ENCODE peak calls at places on chromosome 14, in five cellular contexts. One of them, this sample, is unnamed.

GRCh38 chr14:100155049-100155621 is 4.3 kb downstream of the DEGS2 start:
- DNase-seq in AG09309: no peak
- DNase-seq in prostate gland: peak; percentile 74
- DNase-seq in tibial artery: no peak
- DNase-seq in heart right ventricle: peak; percentile 14
- DNase-seq in this sample: no peak

GRCh38 chr14:105375635-105376057 is 22.7 kb upstream of the TEX22 start:
- DNase-seq in AG09309: no peak
- DNase-seq in prostate gland: no peak
- DNase-seq in tibial artery: no peak
- DNase-seq in heart right ventricle: no peak
- DNase-seq in this sample: no peak

GRCh38 chr14:89465894-89466293 is 48.9 kb upstream of the FOXN3 start:
- DNase-seq in AG09309: no peak
- DNase-seq in prostate gland: no peak
- DNase-seq in tibial artery: no peak
- DNase-seq in heart right ventricle: no peak
- DNase-seq in this sample: no peak

GRCh38 chr14:74875941-74876913 is at the start of gene PROX2:
- DNase-seq in AG09309: no peak
- DNase-seq in prostate gland: no peak
- DNase-seq in tibial artery: no peak
- DNase-seq in heart right ventricle: no peak
- DNase-seq in this sample: peak; percentile 69

GRCh38 chr14:29584992-29585391 is 342.7 kb downstream of the PRKD1 start:
- DNase-seq in AG09309: peak; percentile 71
- DNase-seq in prostate gland: peak; percentile 14
- DNase-seq in tibial artery: peak; percentile 69
- DNase-seq in heart right ventricle: peak; percentile 23
- DNase-seq in this sample: peak; percentile 89

GRCh38 chr14:79661762-79662161 is 549.5 kb downstream of the DIO2 start:
- DNase-seq in AG09309: no peak
- DNase-seq in prostate gland: no peak
- DNase-seq in tibial artery: no peak
- DNase-seq in heart right ventricle: no peak
- DNase-seq in this sample: no peak

GRCh38 chr14:74243051-74243450 is 3.8 kb downstream of the VSX2 start:
- DNase-seq in AG09309: no peak
- DNase-seq in prostate gland: no peak
- DNase-seq in tibial artery: no peak
- DNase-seq in heart right ventricle: no peak
- DNase-seq in this sample: no peak

GRCh38 chr14:101464984-101465794 is 96.1 kb upstream of the DIO3 start:
- DNase-seq in AG09309: no peak
- DNase-seq in prostate gland: no peak
- DNase-seq in tibial artery: no peak
- DNase-seq in heart right ventricle: no peak
- DNase-seq in this sample: no peak

GRCh38 chr14:66120402-66120801 is 365.8 kb upstream of the CCDC196 start:
- DNase-seq in AG09309: no peak
- DNase-seq in prostate gland: no peak
- DNase-seq in tibial artery: no peak
- DNase-seq in heart right ventricle: no peak
- DNase-seq in this sample: no peak

GRCh38 chr14:32345311-32345771 is 16.2 kb downstream of the AKAP6 start:
- DNase-seq in AG09309: no peak
- DNase-seq in prostate gland: no peak
- DNase-seq in tibial artery: no peak
- DNase-seq in heart right ventricle: no peak
- DNase-seq in this sample: no peak

GRCh38 chr14:54909763-54910162 is 7.1 kb upstream of the GCH1 start:
- DNase-seq in AG09309: no peak
- DNase-seq in prostate gland: no peak
- DNase-seq in tibial artery: no peak
- DNase-seq in heart right ventricle: no peak
- DNase-seq in this sample: no peak

GRCh38 chr14:86712176-86712575 is 1182.2 kb downstream of the FLRT2 start:
- DNase-seq in AG09309: no peak
- DNase-seq in prostate gland: no peak
- DNase-seq in tibial artery: no peak
- DNase-seq in heart right ventricle: no peak
- DNase-seq in this sample: no peak

GRCh38 chr14:50954811-50955372 is 10.6 kb upstream of the PYGL start:
- DNase-seq in AG09309: no peak
- DNase-seq in prostate gland: no peak
- DNase-seq in tibial artery: no peak
- DNase-seq in heart right ventricle: no peak
- DNase-seq in this sample: peak; percentile 72

GRCh38 chr14:50953497-50953896 is 9.2 kb upstream of the PYGL start:
- DNase-seq in AG09309: no peak
- DNase-seq in prostate gland: no peak
- DNase-seq in tibial artery: no peak
- DNase-seq in heart right ventricle: no peak
- DNase-seq in this sample: no peak

GRCh38 chr14:50957296-50957695 is 13.0 kb upstream of the PYGL start:
- DNase-seq in AG09309: no peak
- DNase-seq in prostate gland: no peak
- DNase-seq in tibial artery: no peak
- DNase-seq in heart right ventricle: no peak
- DNase-seq in this sample: peak; percentile 32

GRCh38 chr14:50951032-50951431 is 6.7 kb upstream of the PYGL start:
- DNase-seq in AG09309: no peak
- DNase-seq in prostate gland: no peak
- DNase-seq in tibial artery: no peak
- DNase-seq in heart right ventricle: no peak
- DNase-seq in this sample: no peak

DNA sequence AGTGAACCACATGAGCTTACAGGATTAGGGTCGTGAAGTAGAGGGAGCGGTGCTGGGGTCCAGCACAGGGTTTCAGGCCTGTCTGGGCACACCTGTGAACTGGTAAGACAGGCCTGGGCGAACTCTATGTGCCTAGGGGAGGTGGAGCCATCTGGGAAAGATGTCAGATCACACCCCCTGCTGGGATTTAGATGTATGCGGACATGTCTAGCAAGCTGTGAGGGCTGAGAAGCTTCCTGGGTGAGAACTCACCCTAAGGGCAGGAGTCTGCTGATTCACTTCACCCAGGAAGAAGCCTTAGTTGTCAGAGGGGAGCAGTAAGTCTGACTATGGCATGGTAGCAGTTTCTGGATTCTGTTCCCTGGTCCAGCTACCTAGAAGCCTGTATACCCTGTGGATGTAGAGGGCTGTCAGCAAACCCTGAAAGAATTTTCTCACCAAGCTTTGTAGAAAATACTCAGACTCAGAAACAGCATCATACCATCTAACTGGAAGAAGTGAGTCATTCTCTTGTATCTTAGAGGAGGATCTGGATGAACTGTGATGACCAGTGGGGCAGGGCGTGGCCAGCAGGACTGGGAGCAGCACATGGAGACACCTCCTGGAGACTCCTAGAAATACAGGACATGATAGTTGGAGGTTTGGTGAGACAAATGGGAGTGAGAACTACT is 11.2 kb upstream of the PYGL start:
- DNase-seq in AG09309: peak; percentile 84
- DNase-seq in prostate gland: peak; percentile 66
- DNase-seq in tibial artery: peak; percentile 80
- DNase-seq in heart right ventricle: peak; percentile 37
- DNase-seq in this sample: peak; percentile 96
- TF ChIP-seq CTCF in AG09309: peak; percentile 63
- TF ChIP-seq CTCF in prostate gland: peak; percentile 27
- TF ChIP-seq CTCF in tibial artery: no peak
- TF ChIP-seq CTCF in heart right ventricle: no peak
- TF ChIP-seq CTCF in this sample: peak; percentile 76

GRCh38 chr14:104307627-104308401 is 169.4 kb downstream of the KIF26A start:
- DNase-seq in AG09309: no peak
- DNase-seq in prostate gland: no peak
- DNase-seq in tibial artery: no peak
- DNase-seq in heart right ventricle: no peak
- DNase-seq in this sample: no peak

GRCh38 chr14:104307246-104307626 is 168.8 kb downstream of the KIF26A start:
- DNase-seq in AG09309: no peak
- DNase-seq in prostate gland: no peak
- DNase-seq in tibial artery: no peak
- DNase-seq in heart right ventricle: no peak
- DNase-seq in this sample: no peak

GRCh38 chr14:104304451-104305351 is 166.3 kb downstream of the KIF26A start:
- DNase-seq in AG09309: no peak
- DNase-seq in prostate gland: no peak
- DNase-seq in tibial artery: no peak
- DNase-seq in heart right ventricle: no peak
- DNase-seq in this sample: no peak

GRCh38 chr14:104305511-104306449 is 167.4 kb downstream of the KIF26A start:
- DNase-seq in AG09309: no peak
- DNase-seq in prostate gland: no peak
- DNase-seq in tibial artery: no peak
- DNase-seq in heart right ventricle: no peak
- DNase-seq in this sample: no peak

GRCh38 chr14:104306450-104307040 is 168.2 kb downstream of the KIF26A start:
- DNase-seq in AG09309: no peak
- DNase-seq in prostate gland: no peak
- DNase-seq in tibial artery: no peak
- DNase-seq in heart right ventricle: no peak
- DNase-seq in this sample: no peak
- H3K4me3 ChIP-seq in AG09309: no peak overlapping the region
- H3K4me3 ChIP-seq in prostate gland: no peak overlapping the region
- H3K4me3 ChIP-seq in tibial artery: no peak overlapping the region
- H3K4me3 ChIP-seq in heart right ventricle: no peak overlapping the region
- H3K4me3 ChIP-seq in this sample: no peak overlapping the region

GRCh38 chr14:64117671-64118402 is 176.3 kb downstream of the ESR2 start:
- DNase-seq in AG09309: peak; percentile 68
- DNase-seq in prostate gland: peak; percentile 38
- DNase-seq in tibial artery: peak; percentile 50
- DNase-seq in heart right ventricle: peak; percentile 52
- DNase-seq in this sample: peak; percentile 83
- TF ChIP-seq CTCF in AG09309: peak; percentile 35
- TF ChIP-seq CTCF in prostate gland: no peak
- TF ChIP-seq CTCF in tibial artery: no peak
- TF ChIP-seq CTCF in heart right ventricle: peak; percentile 38
- TF ChIP-seq CTCF in this sample: no peak

GRCh38 chr14:67267929-67268328 is 26.7 kb downstream of the PALS1 start:
- DNase-seq in AG09309: no peak
- DNase-seq in prostate gland: no peak
- DNase-seq in tibial artery: no peak
- DNase-seq in heart right ventricle: no peak
- DNase-seq in this sample: no peak
- H3K4me3 ChIP-seq in AG09309: no peak overlapping the region
- H3K4me3 ChIP-seq in prostate gland: no peak overlapping the region
- H3K4me3 ChIP-seq in tibial artery: no peak overlapping the region
- H3K4me3 ChIP-seq in heart right ventricle: no peak overlapping the region
- H3K4me3 ChIP-seq in this sample: no peak overlapping the region

GRCh38 chr14:99009875-99010274 is 262.1 kb downstream of the BCL11B start:
- DNase-seq in AG09309: no peak
- DNase-seq in prostate gland: no peak
- DNase-seq in tibial artery: no peak
- DNase-seq in heart right ventricle: no peak
- DNase-seq in this sample: no peak
- TF ChIP-seq CTCF in AG09309: no peak
- TF ChIP-seq CTCF in prostate gland: no peak
- TF ChIP-seq CTCF in tibial artery: no peak
- TF ChIP-seq CTCF in heart right ventricle: no peak
- TF ChIP-seq CTCF in this sample: no peak

GRCh38 chr14:77271113-77271710 is at the start of gene NGB:
- DNase-seq in AG09309: no peak
- DNase-seq in prostate gland: no peak
- DNase-seq in tibial artery: no peak
- DNase-seq in heart right ventricle: no peak
- DNase-seq in this sample: no peak
- H3K4me3 ChIP-seq in AG09309: no peak within 1 kb of the TSS
- H3K4me3 ChIP-seq in prostate gland: no peak within 1 kb of the TSS
- H3K4me3 ChIP-seq in tibial artery: no peak within 1 kb of the TSS
- H3K4me3 ChIP-seq in heart right ventricle: no peak within 1 kb of the TSS
- H3K4me3 ChIP-seq in this sample: no peak within 1 kb of the TSS

DNA sequence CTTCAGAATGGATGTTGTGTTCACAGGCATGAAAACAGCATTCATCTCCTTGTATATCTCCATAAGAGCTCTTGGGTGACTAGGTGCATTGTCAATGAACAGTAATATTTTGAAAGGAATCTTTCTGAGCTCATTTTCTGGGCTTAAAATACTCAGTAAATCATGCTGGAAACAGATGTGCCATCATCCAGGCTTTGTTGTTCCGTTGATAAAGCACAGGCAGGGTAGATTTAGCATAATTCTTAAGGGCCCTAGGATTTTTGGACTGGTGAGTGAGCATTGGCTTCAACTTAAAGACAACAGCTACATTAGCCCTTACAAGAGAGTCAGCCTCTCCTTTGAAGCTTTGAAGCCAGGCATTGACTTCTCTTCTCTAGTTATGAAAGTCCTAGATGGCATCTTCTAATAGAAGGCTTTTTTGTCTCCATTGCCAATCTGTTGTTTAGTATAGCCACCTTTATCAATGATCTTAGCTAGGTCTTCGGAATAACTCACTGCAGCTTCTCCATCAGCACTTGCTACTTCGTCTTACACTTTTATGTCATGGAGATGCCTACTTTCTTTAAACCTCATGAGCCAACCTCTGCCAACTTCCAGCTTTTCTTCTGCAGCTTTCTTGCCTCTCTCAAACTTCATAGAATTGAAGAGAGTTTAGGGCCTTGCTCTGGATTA is 79.6 kb upstream of the PSMA6 start:
- DNase-seq in AG09309: no peak
- DNase-seq in prostate gland: no peak
- DNase-seq in tibial artery: no peak
- DNase-seq in heart right ventricle: no peak
- DNase-seq in this sample: no peak
- TF ChIP-seq CTCF in AG09309: no peak
- TF ChIP-seq CTCF in prostate gland: no peak
- TF ChIP-seq CTCF in tibial artery: no peak
- TF ChIP-seq CTCF in heart right ventricle: no peak
- TF ChIP-seq CTCF in this sample: no peak

GRCh38 chr14:80988742-80989429 is 33.5 kb downstream of the TSHR start:
- DNase-seq in AG09309: no peak
- DNase-seq in prostate gland: no peak
- DNase-seq in tibial artery: no peak
- DNase-seq in heart right ventricle: no peak
- DNase-seq in this sample: no peak
- H3K4me3 ChIP-seq in AG09309: no peak overlapping the region
- H3K4me3 ChIP-seq in prostate gland: no peak overlapping the region
- H3K4me3 ChIP-seq in tibial artery: no peak overlapping the region
- H3K4me3 ChIP-seq in heart right ventricle: no peak overlapping the region
- H3K4me3 ChIP-seq in this sample: no peak overlapping the region

This sample was measured in AG10803.